ENCODE peak calls at places on chromosomes 4 and X, in six cellular contexts. M, C, A, L, T and H are unnamed samples.

GRCh38 chr4:77157859-77158486 is 966 bp downstream of the CCNG2 start:
- DNase-seq in M (no peak), L (peak; percentile 52), A (peak; percentile 97), T (peak; percentile 96), C (peak; percentile 93), H (peak; percentile 74)

GRCh38 chr4:178329226-178329872 is 887.1 kb upstream of the AGA start:
- DNase-seq in C (no peak), L (no peak), T (no peak), M (no peak), A (no peak), H (no peak)

GRCh38 chrX:2383735-2384134 is 117.0 kb downstream of the DHRSX start:
- DNase-seq in A (no peak), M (no peak), T (no peak), C (no peak), L (no peak), H (no peak)

GRCh38 chrX:153701706-153702105 is 14.0 kb downstream of the SLC6A8 start:
- DNase-seq in A (no peak), T (no peak), C (no peak), L (no peak), M (no peak), H (no peak)

GRCh38 chr4:74039065-74039763 is 725 bp upstream of the CXCL3 start:
- DNase-seq in C (no peak), A (no peak), T (no peak), L (no peak), M (no peak), H (no peak)

GRCh38 chr4:53088132-53088531 is 226.0 kb downstream of the RASL11B start:
- DNase-seq in T (no peak), A (no peak), M (no peak), C (no peak), L (no peak), H (no peak)

GRCh38 chr4:35358001-35358584 is 886.2 kb downstream of the ARAP2 start:
- DNase-seq in M (no peak), T (no peak), C (no peak), L (no peak), A (no peak), H (no peak)

GRCh38 chr4:10015140-10015753 is 6.0 kb downstream of the SLC2A9 start:
- DNase-seq in A (no peak), M (no peak), T (no peak), L (peak; percentile 50), C (peak; percentile 67), H (peak; percentile 24)

GRCh38 chr4:172692701-172693100 is 475.9 kb upstream of the GALNT7 start:
- DNase-seq in A (no peak), C (no peak), T (no peak), L (no peak), M (no peak), H (no peak)

GRCh38 chr4:15164571-15164970 is 162.3 kb downstream of the CPEB2 start:
- DNase-seq in C (no peak), L (no peak), A (no peak), T (no peak), M (no peak), H (no peak)

GRCh38 chr4:148823419-148823769 is 381.2 kb upstream of the NR3C2 start:
- DNase-seq in A (no peak), M (no peak), T (no peak), C (no peak), L (no peak), H (no peak)

GRCh38 chr4:182716207-182716606 is 201.0 kb downstream of the DCTD start:
- DNase-seq in L (no peak), M (no peak), C (no peak), T (no peak), A (no peak), H (no peak)

GRCh38 chrX:116272328-116272727 is 101.8 kb downstream of the AGTR2 start:
- DNase-seq in C (no peak), L (no peak), A (no peak), T (no peak), M (peak; percentile 93), H (peak; percentile 58)

DNA sequence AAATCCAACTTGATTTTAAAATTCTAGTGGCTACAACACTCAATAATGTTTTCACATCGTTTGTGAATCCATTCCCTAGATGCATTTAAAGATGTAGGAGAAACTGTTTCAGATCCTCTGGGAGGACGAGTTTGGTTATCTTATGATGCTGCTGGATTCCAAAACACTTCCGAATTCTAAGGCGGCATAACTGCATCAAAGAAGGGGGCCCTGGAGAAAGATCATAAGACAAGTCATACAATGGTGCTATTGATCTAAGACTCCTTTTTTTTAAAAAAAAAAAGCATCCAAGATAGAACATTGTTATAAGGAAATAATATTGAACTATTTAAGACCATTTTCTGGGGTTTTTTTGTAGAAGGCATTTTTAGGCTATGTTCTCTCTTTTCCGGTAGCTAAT is 25.5 kb downstream of the ASB9 start:
- DNase-seq in T (no peak), L (no peak), A (no peak), M (no peak), C (no peak), H (no peak)
- H3K4me3 ChIP-seq in T (no peak overlapping the region), L (no peak overlapping the region), A (no peak overlapping the region), M (no peak overlapping the region), C (no peak overlapping the region), H (no peak overlapping the region)

GRCh38 chr4:180153587-180153986 is 2089.6 kb upstream of the TENM3 start:
- DNase-seq in C (no peak), M (no peak), A (no peak), T (no peak), L (no peak), H (no peak)
- H3K9me3 ChIP-seq in C (no peaks in the 10 kb centered on the region), M (no peaks in the 10 kb centered on the region), A (no peaks in the 10 kb centered on the region), T (no peaks in the 10 kb centered on the region), L (no peaks in the 10 kb centered on the region), H (no peaks in the 10 kb centered on the region)

DNA sequence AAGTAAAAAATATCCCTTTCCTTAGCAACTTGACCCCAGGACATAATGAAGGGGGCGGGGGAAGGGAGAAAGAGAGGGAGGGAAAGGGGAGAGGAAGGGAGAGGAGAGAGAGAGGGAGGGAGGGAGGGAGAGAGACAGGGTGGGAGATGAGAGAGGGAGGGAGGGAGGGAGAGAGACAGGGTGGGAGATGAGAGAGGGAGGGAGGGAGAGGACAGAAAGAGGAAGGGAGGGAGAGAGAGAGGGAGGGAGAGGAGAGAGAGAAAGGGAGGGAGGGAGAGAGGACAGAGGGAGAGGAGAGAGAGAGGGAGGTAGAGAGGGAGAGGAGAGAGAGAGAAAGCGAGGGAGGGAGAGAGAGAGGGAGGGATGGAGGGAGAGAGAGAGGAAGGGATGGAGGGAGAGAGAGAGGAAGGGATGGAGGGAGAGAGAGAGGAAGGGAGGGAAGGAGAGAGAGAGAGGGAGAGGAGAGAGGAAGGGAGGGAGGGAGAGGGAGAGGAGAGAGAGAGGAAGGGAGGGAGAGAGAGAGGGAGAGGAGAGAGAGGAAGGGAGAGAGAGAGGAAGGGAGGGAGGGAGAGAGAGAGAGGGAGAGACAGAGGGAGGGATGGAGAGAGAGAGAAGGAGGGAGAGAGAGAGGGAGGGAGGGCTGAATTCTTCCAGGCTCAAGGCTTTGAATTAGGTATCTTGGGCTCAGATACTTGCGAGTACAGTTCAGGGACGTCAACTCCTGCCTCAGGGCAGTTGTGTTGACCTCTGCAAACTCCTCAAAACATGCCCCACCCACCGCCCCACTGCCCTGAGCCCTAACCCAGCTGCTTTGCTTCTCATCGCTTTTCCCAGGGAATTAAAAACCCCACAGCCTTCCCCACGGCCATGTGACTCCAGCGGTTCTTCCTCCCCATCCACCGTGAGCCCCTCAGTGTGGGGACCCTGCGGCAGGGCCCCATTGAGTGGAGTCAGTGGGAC is 40.0 kb upstream of the ADRA2C start:
- DNase-seq in T (no peak), C (no peak), L (no peak), A (no peak), M (no peak), H (no peak)
- H3K27me3 ChIP-seq in T (no peaks in the 10 kb centered on the region), C (no peaks in the 10 kb centered on the region), L (peaks cover 11% of the 10 kb centered on the region), A (peaks cover 86% of the 10 kb centered on the region), M (peaks cover 37% of the 10 kb centered on the region), H (no peaks in the 10 kb centered on the region)

GRCh38 chr4:133594246-133595207 is 445.4 kb downstream of the PCDH10 start:
- DNase-seq in A (no peak), T (no peak), C (no peak), M (no peak), L (no peak), H (no peak)

GRCh38 chr4:133592591-133592990 is 443.5 kb downstream of the PCDH10 start:
- DNase-seq in A (no peak), C (no peak), L (no peak), T (no peak), M (no peak), H (no peak)

GRCh38 chr4:133588306-133588705 is 439.2 kb downstream of the PCDH10 start:
- DNase-seq in C (no peak), T (no peak), M (no peak), A (no peak), L (no peak), H (no peak)

GRCh38 chr4:133593764-133594163 is 444.7 kb downstream of the PCDH10 start:
- DNase-seq in C (no peak), T (no peak), A (no peak), M (no peak), L (no peak), H (no peak)

GRCh38 chr4:133592106-133592505 is 443.0 kb downstream of the PCDH10 start:
- DNase-seq in C (no peak), L (no peak), T (no peak), A (no peak), M (no peak), H (no peak)
- H3K4me3 ChIP-seq in C (no peak overlapping the region), L (no peak overlapping the region), T (no peak overlapping the region), A (no peak overlapping the region), M (no peak overlapping the region), H (no peak overlapping the region)

GRCh38 chr4:768995-769394 is 56.9 kb downstream of the CPLX1 start:
- DNase-seq in C (no peak), M (no peak), T (peak; percentile 70), L (no peak), A (peak; percentile 55), H (no peak)
- H3K9me3 ChIP-seq in C (no peaks in the 10 kb centered on the region), M (no peaks in the 10 kb centered on the region), T (no peaks in the 10 kb centered on the region), L (no peaks in the 10 kb centered on the region), A (no peaks in the 10 kb centered on the region), H (no peaks in the 10 kb centered on the region)

DNA sequence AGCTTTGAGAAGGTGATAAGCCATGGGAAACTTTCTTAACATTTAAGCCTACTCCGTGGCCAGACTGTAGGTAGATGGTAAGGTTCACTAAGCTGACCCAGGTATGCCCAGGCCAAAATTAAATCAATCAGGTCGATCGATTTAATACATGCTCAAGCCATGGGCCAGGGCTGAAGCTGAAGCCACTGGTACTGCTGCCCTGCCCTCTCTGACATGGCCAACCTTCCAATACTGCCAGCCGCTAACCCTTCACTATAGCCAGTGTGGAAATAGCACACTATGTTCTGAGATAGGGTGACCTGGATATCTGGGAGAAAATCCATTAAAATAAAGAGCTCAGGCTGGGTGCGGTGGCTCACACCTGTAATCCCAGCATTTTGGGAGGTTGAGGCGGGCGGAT is 31.6 kb downstream of the TSC22D3 start:
- DNase-seq in T (no peak), L (no peak), M (no peak), A (no peak), C (no peak), H (no peak)
- H3K27me3 ChIP-seq in T (no peaks in the 10 kb centered on the region), L (no peaks in the 10 kb centered on the region), M (no peaks in the 10 kb centered on the region), A (no peaks in the 10 kb centered on the region), C (no peaks in the 10 kb centered on the region), H (no peaks in the 10 kb centered on the region)

DNA sequence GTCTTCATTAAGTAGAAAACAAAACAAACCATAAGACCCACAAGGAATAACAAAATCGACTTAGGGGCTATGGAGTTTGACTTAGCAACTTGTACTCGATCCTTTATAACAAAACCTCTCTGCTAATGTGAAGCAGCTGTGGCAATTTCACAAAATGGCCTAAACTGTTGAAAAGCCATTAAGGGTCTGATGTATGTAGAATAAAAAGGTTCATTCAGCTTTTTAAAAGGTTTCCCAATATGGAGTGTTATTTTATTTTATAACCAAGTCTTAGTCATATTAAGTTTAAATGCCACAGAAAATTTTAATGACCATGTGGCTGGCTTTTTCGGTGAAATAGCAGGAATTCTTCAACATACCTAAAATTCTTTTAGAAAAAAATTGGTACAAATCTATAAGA is 291.8 kb upstream of the HAND2 start:
- DNase-seq in C (no peak), A (no peak), T (no peak), M (no peak), L (no peak), H (no peak)
- H3K4me3 ChIP-seq in C (no peak overlapping the region), A (no peak overlapping the region), T (no peak overlapping the region), M (no peak overlapping the region), L (no peak overlapping the region), H (no peak overlapping the region)